ENCODE peak calls at places on chromosomes 7 and 10, in six cellular contexts. U is A549, W is endothelial cell of umbilical vein, Y is HepG2, E is GM12878, H is K562. M is an unnamed sample.

GRCh38 chr10:26939290-26939956 is 78.7 kb upstream of the ABI1 start:
- DNase-seq in E (no peak), Y (no peak), H (no peak), U (no peak), W (no peak), M (no peak)

GRCh38 chr10:974038-974784 is 14.0 kb upstream of the GTPBP4 start:
- DNase-seq in W (no peak), Y (peak), H (no peak), U (no peak), E (peak), M (peak)

GRCh38 chr7:4202954-4203353 is 479.1 kb upstream of the FOXK1 start:
- DNase-seq in U (no peak), H (no peak), E (no peak), Y (no peak), W (no peak), M (no peak)

GRCh38 chr10:59900044-59900727 is 6.2 kb downstream of the CCDC6 start:
- DNase-seq in Y (no peak), W (no peak), E (no peak), H (no peak), U (no peak), M (no peak)

GRCh38 chr10:14639635-14640034 is 135.1 kb downstream of the FAM107B start:
- DNase-seq in Y (no peak), E (no peak), W (no peak), U (no peak), H (no peak), M (no peak)

GRCh38 chr7:73999664-74000420 is 28.1 kb upstream of the ELN start:
- DNase-seq in W (peak), E (no peak), Y (no peak), U (no peak), H (no peak), M (no peak)

GRCh38 chr7:109637428-109637827 is 1067.8 kb downstream of the DNAJB9 start:
- DNase-seq in H (no peak), Y (no peak), U (no peak), E (no peak), W (no peak), M (no peak)

GRCh38 chr7:17099083-17099973 is 199.1 kb upstream of the AHR start:
- DNase-seq in W (no peak), U (peak), E (no peak), H (no peak), Y (peak), M (peak)

GRCh38 chr7:91288208-91288824 is 24.1 kb downstream of the FZD1 start:
- DNase-seq in U (no peak), Y (peak), W (peak), E (no peak), H (peak), M (peak)

GRCh38 chr7:88069093-88069492 is 135.0 kb downstream of the ADAM22 start:
- DNase-seq in W (no peak), Y (no peak), U (no peak), H (no peak), E (no peak), M (no peak)

GRCh38 chr7:95264225-95264927 is 60.0 kb downstream of the PON1 start:
- DNase-seq in E (no peak), U (peak), H (no peak), W (no peak), Y (no peak), M (no peak)

GRCh38 chr7:327991-328702 is 38.2 kb downstream of the FOXL3 start:
- DNase-seq in U (no peak), Y (no peak), E (no peak), H (no peak), W (no peak), M (no peak)

GRCh38 chr10:122487231-122487765 is 25.9 kb downstream of the HTRA1 start:
- DNase-seq in U (no peak), E (no peak), H (no peak), Y (no peak), W (no peak), M (no peak)

GRCh38 chr7:47443049-47443448 is 138.9 kb downstream of the TNS3 start:
- DNase-seq in Y (no peak), U (no peak), H (no peak), W (no peak), E (no peak), M (no peak)

GRCh38 chr10:123890246-123890645 is 1.4 kb downstream of the CPXM2 start:
- DNase-seq in U (no peak), W (no peak), E (no peak), Y (no peak), H (no peak), M (no peak)

GRCh38 chr7:138170959-138171703 is 94.9 kb downstream of the AKR1D1 start:
- DNase-seq in H (no peak), Y (no peak), E (peak), W (no peak), U (no peak), M (no peak)

GRCh38 chr7:157299613-157300405 is 37.0 kb upstream of the DNAJB6 start:
- DNase-seq in W (no peak), Y (no peak), U (peak), E (no peak), H (peak), M (peak)

GRCh38 chr7:99840136-99840869 is 12.5 kb downstream of the CYP3A43 start:
- DNase-seq in W (no peak), H (no peak), U (no peak), Y (no peak), E (no peak), M (no peak)

GRCh38 chr10:101780818-101781654 is 2.2 kb downstream of the NPM3 start:
- DNase-seq in H (peak), E (peak), Y (peak), W (peak), U (peak), M (peak)

GRCh38 chr10:112821663-112822062 is 128.4 kb upstream of the TCF7L2 start:
- DNase-seq in H (no peak), Y (peak), W (no peak), U (no peak), E (no peak), M (no peak)

GRCh38 chr10:110840225-110840922 is 31.4 kb upstream of the PDCD4 start:
- DNase-seq in E (no peak), Y (peak), W (no peak), U (no peak), H (no peak), M (no peak)

GRCh38 chr7:120273476-120273975 is 551 bp downstream of the KCND2 start:
- DNase-seq in U (no peak), W (peak), E (peak), Y (peak), H (no peak), M (peak)

GRCh38 chr7:1897076-1897860 is 227.2 kb downstream of the ELFN1 start:
- DNase-seq in E (no peak), Y (no peak), U (no peak), W (no peak), H (no peak), M (no peak)

GRCh38 chr7:101234636-101235035 is 3.0 kb downstream of the CLDN15 start:
- DNase-seq in H (no peak), E (no peak), U (no peak), W (no peak), Y (no peak), M (no peak)

GRCh38 chr10:91385686-91386085 is 24.5 kb upstream of the HECTD2 start:
- DNase-seq in U (no peak), E (no peak), W (no peak), H (no peak), Y (no peak), M (no peak)

GRCh38 chr10:91378061-91378460 is 32.1 kb upstream of the HECTD2 start:
- DNase-seq in U (no peak), W (no peak), H (no peak), Y (no peak), E (no peak), M (no peak)

GRCh38 chr10:91381562-91381923 is 28.6 kb upstream of the HECTD2 start:
- DNase-seq in W (no peak), H (no peak), U (no peak), Y (no peak), E (no peak), M (no peak)

DNA sequence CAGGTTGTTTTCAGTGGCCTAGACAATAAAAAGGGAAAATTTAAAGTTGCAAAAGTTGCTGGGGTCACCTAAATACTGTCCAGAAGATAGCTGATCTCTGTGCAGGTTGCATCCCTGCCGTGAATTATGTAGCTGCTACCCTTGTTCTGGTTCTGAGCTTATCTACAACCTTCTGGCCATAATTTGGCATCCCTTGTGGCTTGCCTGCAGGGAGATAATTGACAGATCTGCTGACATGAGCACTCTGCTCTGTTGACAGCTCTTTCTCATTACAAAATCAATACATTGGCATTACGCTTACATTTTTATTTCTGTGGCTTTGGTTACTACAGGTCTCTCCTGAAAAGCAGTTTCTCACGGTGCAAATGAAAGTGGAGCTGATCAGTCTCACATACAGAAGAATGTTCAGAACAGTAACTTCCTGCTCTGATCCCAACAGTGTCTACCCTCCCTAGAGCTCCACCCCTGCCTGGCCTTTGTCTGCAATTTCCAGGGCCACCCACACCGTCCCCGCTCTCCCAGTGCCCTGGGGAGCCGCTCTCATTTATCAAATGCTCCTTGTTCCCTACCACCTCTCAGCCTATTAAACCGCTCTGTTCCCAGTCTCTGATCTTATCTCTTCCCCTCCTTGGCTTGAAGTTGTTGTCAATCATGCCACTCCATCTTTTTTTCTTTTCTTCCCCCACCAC is 29.1 kb upstream of the HECTD2 start:
- DNase-seq in H (no peak), W (no peak), Y (no peak), E (no peak), U (no peak), M (no peak)
- H3K4me3 ChIP-seq in H (no peak), W (no peak), Y (no peak), E (no peak), U (no peak), M (no peak)

GRCh38 chr7:26199301-26200112 is 1.0 kb downstream of the HNRNPA2B1 start:
- DNase-seq in Y (no peak), E (no peak), U (no peak), W (peak), H (peak), M (peak)
- TF ChIP-seq POLR2A in Y (peak), E (no peak), U (no peak), W (no peak), H (no peak), M (no peak)

GRCh38 chr10:70119197-70119596 is 13.4 kb downstream of the AIFM2 start:
- DNase-seq in H (no peak), W (no peak), Y (no peak), E (no peak), U (no peak), M (no peak)

GRCh38 chr10:70117646-70118045 is 15.0 kb downstream of the AIFM2 start:
- DNase-seq in U (no peak), Y (no peak), E (no peak), H (no peak), W (no peak), M (no peak)

GRCh38 chr10:70114902-70115301 is 17.7 kb downstream of the AIFM2 start:
- DNase-seq in Y (no peak), H (peak), E (no peak), U (no peak), W (no peak), M (no peak)

GRCh38 chr10:70118196-70118595 is 14.4 kb downstream of the AIFM2 start:
- DNase-seq in U (no peak), E (no peak), W (no peak), Y (no peak), H (no peak), M (no peak)

GRCh38 chr10:70115948-70116682 is 16.5 kb downstream of the AIFM2 start:
- DNase-seq in U (peak), Y (peak), E (no peak), H (peak), W (peak), M (peak)
- TF ChIP-seq MYC in U (no peak), Y (no peak), E (no peak), H (no peak), W (no peak), M (no peak)

DNA sequence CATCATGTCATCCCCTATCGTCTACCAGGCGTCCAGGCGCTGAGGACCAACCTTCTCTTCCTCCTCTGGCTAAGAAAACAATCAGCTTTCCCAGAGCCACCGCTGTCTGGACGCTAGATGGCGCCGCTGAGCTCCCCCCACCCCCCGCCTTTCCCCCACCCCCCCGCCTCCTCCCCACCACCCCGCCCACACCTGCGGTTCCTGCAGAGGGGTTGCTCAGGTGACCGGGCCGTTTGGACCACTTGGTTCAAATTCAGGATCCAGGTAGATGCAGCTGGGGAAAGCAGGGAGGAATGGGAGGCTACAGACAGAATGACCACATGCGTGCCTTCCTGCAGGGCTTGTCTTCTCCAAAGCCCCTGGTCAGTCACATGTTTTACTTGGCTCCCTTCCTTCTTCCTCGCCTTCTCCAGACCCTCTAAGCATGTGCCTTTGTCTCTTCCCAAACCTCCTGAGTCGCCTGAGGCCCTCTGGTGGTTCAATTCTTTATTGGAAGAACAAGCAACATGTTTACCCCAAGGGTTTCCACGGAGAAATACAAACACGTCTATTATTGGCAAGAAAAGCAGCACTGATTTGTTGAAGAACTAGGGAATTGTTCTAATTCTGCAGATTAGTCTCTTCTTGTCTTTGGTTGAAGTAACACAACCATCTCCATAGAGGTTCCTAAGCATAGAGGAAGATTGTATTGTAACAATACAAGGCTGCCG is 24.7 kb downstream of the AOC1 start:
- DNase-seq in H (peak), W (peak), E (no peak), Y (peak), U (peak), M (peak)
- H3K4me3 ChIP-seq in H (no peak), W (no peak), E (no peak), Y (no peak), U (no peak), M (no peak)

M was measured in NB4.